ENCODE peak calls at places on chromosomes 16 and 17, in seven cellular contexts. P is NCI-H1930, O is HTR-8/SVneo, D is T-cell, F is NCI-H510A treated with DMSO at 0.1 percent for 48 hours, U is LHCN-M2, B is HuH-7.5. Y is an unnamed sample.

GRCh38 chr16:67429053-67429798 is 1.7 kb upstream of the HSD11B2 start:
- DNase-seq in U (no peak), P (no peak), B (no peak), D (no peak), O (no peak), F (no peak), Y (peak; percentile 87)

GRCh38 chr16:80936410-80936809 is 70.3 kb downstream of the CMC2 start:
- DNase-seq in D (no peak), U (no peak), B (no peak), P (no peak), O (no peak), F (no peak), Y (no peak)

GRCh38 chr16:56409195-56409594 is 16.1 kb downstream of the AMFR start:
- DNase-seq in B (no peak), U (peak; percentile 50), O (no peak), P (no peak), F (no peak), D (no peak), Y (no peak)

GRCh38 chr17:77810536-77810935 is 148.0 kb upstream of the TNRC6C start:
- DNase-seq in P (no peak), U (peak; percentile 53), D (no peak), O (no peak), F (no peak), B (no peak), Y (no peak)

GRCh38 chr17:48631693-48632578 is 5.8 kb upstream of the HOXB9 start:
- DNase-seq in D (no peak), U (no peak), O (no peak), P (no peak), B (no peak), F (no peak), Y (peak; percentile 64)

GRCh38 chr17:65956814-65957213 is 235.1 kb downstream of the CEP112 start:
- DNase-seq in D (no peak), B (no peak), O (no peak), U (no peak), P (no peak), F (no peak), Y (no peak)

GRCh38 chr17:44708401-44709263 is at the start of gene DBF4B:
- DNase-seq in P (peak; percentile 87), F (peak; percentile 88), O (peak; percentile 98), D (peak; percentile 73), U (peak; percentile 93), B (peak; percentile 81), Y (peak; percentile 91)

GRCh38 chr17:69445132-69445531 is 30.6 kb downstream of the MAP2K6 start:
- DNase-seq in P (no peak), D (no peak), O (no peak), U (no peak), F (no peak), B (no peak), Y (no peak)

GRCh38 chr16:27717726-27718125 is 167.8 kb downstream of the KATNIP start:
- DNase-seq in O (no peak), U (peak; percentile 39), F (no peak), B (no peak), P (no peak), D (no peak), Y (no peak)

GRCh38 chr17:17419166-17419565 is 57.6 kb upstream of the MED9 start:
- DNase-seq in B (no peak), F (no peak), U (no peak), P (no peak), O (no peak), D (no peak), Y (no peak)

GRCh38 chr16:59459811-59460210 is 725.7 kb upstream of the GOT2 start:
- DNase-seq in O (no peak), U (no peak), F (no peak), D (no peak), B (no peak), P (no peak), Y (no peak)

GRCh38 chr17:4560837-4561241 is 462 bp upstream of the GGT6 start:
- DNase-seq in O (no peak), U (no peak), F (no peak), P (no peak), D (no peak), B (no peak), Y (peak; percentile 54)

GRCh38 chr16:81994485-81994884 is 16.8 kb downstream of the SDR42E1 start:
- DNase-seq in B (no peak), P (no peak), O (no peak), F (no peak), D (no peak), U (no peak), Y (no peak)

GRCh38 chr17:42023524-42024349 is 3.8 kb downstream of the NKIRAS2 start:
- DNase-seq in D (no peak), P (peak; percentile 10), U (no peak), B (no peak), O (no peak), F (no peak), Y (peak; percentile 25)

GRCh38 chr17:71828182-71828596 is 292.6 kb upstream of the SOX9 start:
- DNase-seq in F (no peak), B (no peak), O (no peak), D (no peak), P (no peak), U (peak; percentile 7), Y (no peak)

GRCh38 chr17:77841742-77842141 is 116.8 kb upstream of the TNRC6C start:
- DNase-seq in F (peak; percentile 83), P (no peak), D (no peak), B (no peak), O (no peak), U (no peak), Y (no peak)